ENCODE peak calls at places on chromosomes 11 and 22, in four cellular contexts. X is suprapubic skin, P is neural progenitor cell, L is lower lobe of right lung. M is an unnamed sample.
A peak's percentile ranks its signal among the peaks of the same experiment; 100 is the strongest.

GRCh38 chr22:22884888-22885840 is 2.5 kb upstream of the IGLL5 start:
- DNase-seq in L (no peak), P (no peak), X (peak; percentile 24), M (no peak)

GRCh38 chr11:117554601-117555333 is 227.1 kb downstream of the CEP164 start:
- DNase-seq in X (no peak), P (no peak), L (no peak), M (no peak)

GRCh38 chr11:78318733-78319132 is 98.9 kb downstream of the GAB2 start:
- DNase-seq in X (no peak), P (peak; percentile 63), L (no peak), M (no peak)

GRCh38 chr22:28025333-28025732 is 106.3 kb upstream of the PITPNB start:
- DNase-seq in X (peak; percentile 70), P (no peak), L (no peak), M (peak; percentile 32)

GRCh38 chr11:61173456-61173855 is 12.2 kb upstream of the VPS37C start:
- DNase-seq in X (peak; percentile 18), L (no peak), P (no peak), M (no peak)

GRCh38 chr22:19704355-19705015 is 9.8 kb upstream of the SEPTIN5 start:
- DNase-seq in L (no peak), P (no peak), X (peak; percentile 65), M (peak; percentile 46)

GRCh38 chr11:33692013-33692504 is 8.6 kb downstream of the C11orf91 start:
- DNase-seq in X (peak; percentile 87), L (no peak), P (peak; percentile 22), M (no peak)

GRCh38 chr22:44024288-44024908 is at the start of gene PARVB:
- DNase-seq in P (peak; percentile 45), L (peak; percentile 51), X (no peak), M (peak; percentile 70)

GRCh38 chr11:88806410-88806809 is 259.4 kb downstream of the GRM5 start:
- DNase-seq in L (no peak), X (no peak), P (no peak), M (no peak)

GRCh38 chr11:132772712-132773545 is 759.4 kb downstream of the OPCML start:
- DNase-seq in P (peak; percentile 83), X (no peak), L (no peak), M (no peak)

GRCh38 chr11:126945319-126945718 is 55.3 kb downstream of the KIRREL3 start:
- DNase-seq in P (no peak), X (no peak), L (no peak), M (no peak)

GRCh38 chr22:37654556-37655251 is 3.8 kb upstream of the PDXP start:
- DNase-seq in X (no peak), P (no peak), L (no peak), M (no peak)

GRCh38 chr11:27153136-27153535 is 112.5 kb downstream of the BBOX1 start:
- DNase-seq in X (no peak), P (no peak), L (no peak), M (no peak)

GRCh38 chr11:16779436-16779835 is 41.0 kb downstream of the C11orf58 start:
- DNase-seq in X (no peak), P (no peak), L (peak; percentile 74), M (peak; percentile 69)

GRCh38 chr11:78156081-78156844 is 16.8 kb upstream of the ALG8 start:
- DNase-seq in X (no peak), L (no peak), P (no peak), M (no peak)

GRCh38 chr11:35418282-35418846 is 994 bp downstream of the SLC1A2 start:
- DNase-seq in P (peak; percentile 42), L (peak; percentile 50), X (no peak), M (peak; percentile 65)

GRCh38 chr22:44304354-44304753 is 8.4 kb downstream of the SHISAL1 start:
- DNase-seq in L (no peak), X (no peak), P (peak; percentile 51), M (no peak)

GRCh38 chr11:129090056-129090455 is 102.1 kb downstream of the ARHGAP32 start:
- DNase-seq in L (no peak), X (no peak), P (no peak), M (no peak)

GRCh38 chr11:73330569-73331093 is 22.6 kb downstream of the ARHGEF17 start:
- DNase-seq in X (no peak), L (no peak), P (peak; percentile 64), M (no peak)

GRCh38 chr22:36375071-36375980 is 12.4 kb downstream of the MYH9 start:
- DNase-seq in L (peak; percentile 82), X (no peak), P (no peak), M (peak; percentile 79)
- H3K4me1 ChIP-seq in L (peaks cover 100% of the 10 kb centered on the region), X (peaks cover 98% of the 10 kb centered on the region), P (peaks cover 24% of the 10 kb centered on the region), M (peaks cover 98% of the 10 kb centered on the region)

GRCh38 chr11:212150-213100 is 4.9 kb downstream of the RIC8A start:
- DNase-seq in L (no peak), P (no peak), X (peak; percentile 56), M (peak; percentile 59)
- H3K36me3 ChIP-seq in L (peaks cover 76% of the 10 kb centered on the region), P (no peaks in the 10 kb centered on the region), X (peaks cover 68% of the 10 kb centered on the region), M (peaks cover 65% of the 10 kb centered on the region)

GRCh38 chr22:33853200-33854097 is 66.8 kb downstream of the LARGE1 start:
- DNase-seq in X (no peak), P (peak; percentile 38), L (peak; percentile 74), M (peak; percentile 84)

GRCh38 chr22:33851240-33851639 is 69.0 kb downstream of the LARGE1 start:
- DNase-seq in X (no peak), P (no peak), L (no peak), M (no peak)

GRCh38 chr22:33850724-33851123 is 69.6 kb downstream of the LARGE1 start:
- DNase-seq in X (no peak), P (no peak), L (no peak), M (no peak)

GRCh38 chr22:33851985-33852384 is 68.3 kb downstream of the LARGE1 start:
- DNase-seq in P (no peak), L (no peak), X (no peak), M (no peak)

DNA sequence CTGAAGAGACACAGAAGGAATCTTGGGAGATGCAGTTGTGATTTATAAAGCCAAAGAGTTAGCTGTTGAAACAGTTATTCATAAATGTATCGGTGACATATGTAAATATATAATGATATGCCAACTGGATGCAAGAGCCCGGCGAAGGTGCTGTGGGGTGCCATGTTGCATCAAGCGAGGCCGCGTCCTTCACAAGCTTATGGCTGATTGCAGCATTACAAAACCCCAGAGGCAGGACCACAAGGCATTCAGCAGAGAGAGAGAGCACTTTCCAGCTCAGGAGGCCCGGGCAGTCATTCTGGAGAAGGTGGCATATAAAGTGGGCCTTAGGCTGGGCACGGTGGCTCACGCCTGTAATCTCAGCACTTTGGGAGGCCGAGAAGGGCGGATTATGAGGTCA is 65.6 kb downstream of the LARGE1 start:
- DNase-seq in X (no peak), L (no peak), P (no peak), M (no peak)
- H3K27me3 ChIP-seq in X (no peaks in the 10 kb centered on the region), L (no peaks in the 10 kb centered on the region), P (no peaks in the 10 kb centered on the region), M (no peaks in the 10 kb centered on the region)

DNA sequence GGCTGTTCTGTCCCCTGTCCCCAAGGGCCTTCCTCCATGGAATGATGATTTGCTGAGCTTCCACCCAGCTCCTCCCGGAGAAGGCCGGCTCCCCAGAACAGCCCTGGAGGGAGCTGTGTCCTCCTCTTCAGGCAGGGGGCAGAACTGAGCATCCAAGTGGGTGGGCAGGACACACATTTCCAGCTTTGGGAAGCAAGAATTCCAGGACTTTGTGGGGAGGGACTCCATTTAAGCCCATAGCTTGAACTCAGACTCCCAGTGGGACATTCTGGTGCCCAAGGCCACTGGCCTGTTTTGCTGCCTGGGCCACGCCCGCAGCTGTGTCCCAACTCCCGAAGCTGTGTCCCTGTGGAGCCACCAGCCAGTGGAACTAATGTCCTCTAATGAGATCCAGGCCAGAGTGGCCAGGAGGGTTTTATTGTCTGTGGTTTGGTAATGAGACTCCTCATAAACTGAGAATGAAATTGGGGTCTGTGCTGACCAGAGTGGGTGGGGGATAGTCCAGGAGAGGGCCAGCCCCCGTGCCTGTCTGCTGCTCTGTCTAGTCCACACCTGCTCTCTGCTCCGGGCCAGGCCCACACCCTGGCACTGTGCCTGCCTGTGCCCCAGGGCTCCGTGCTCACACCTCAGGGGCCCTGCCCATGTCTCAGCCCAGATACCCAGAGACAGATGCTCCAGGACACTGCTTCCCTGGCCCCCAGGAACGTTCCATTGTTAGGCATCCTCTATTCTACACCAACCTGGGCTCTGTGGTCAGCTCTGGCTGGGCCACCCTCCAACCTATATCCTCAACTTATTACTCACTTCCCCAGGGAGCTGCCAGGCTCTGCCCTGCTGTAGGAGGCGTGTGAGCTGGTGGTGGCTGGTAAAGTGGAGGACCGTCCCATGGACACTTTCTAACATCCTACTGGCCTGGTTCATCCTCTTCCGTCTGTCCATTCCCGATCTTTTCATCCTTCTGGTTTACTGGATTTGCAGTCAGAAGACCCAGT is 7.6 kb downstream of the NECTIN1 start:
- DNase-seq in L (no peak), X (no peak), P (peak; percentile 78), M (no peak)
- H3K4me1 ChIP-seq in L (peaks cover 1% of the 10 kb centered on the region), X (peaks cover 81% of the 10 kb centered on the region), P (peaks cover 86% of the 10 kb centered on the region), M (peaks cover 2% of the 10 kb centered on the region)